ENCODE peak calls at places on chromosomes 3 and 15, in six cellular contexts. V, G, J, C, A and N are unnamed samples.

GRCh38 chr3:49177073-49177472 is 5.7 kb downstream of the KLHDC8B start:
- DNase-seq in V (no peak), G (no peak), J (no peak), C (no peak), A (no peak), N (no peak)

GRCh38 chr3:140917769-140918168 is 23.9 kb upstream of the SLC25A36 start:
- DNase-seq in V (no peak), G (no peak), J (no peak), C (no peak), A (no peak), N (no peak)

GRCh38 chr3:161567962-161568361 is 71.4 kb downstream of the OTOL1 start:
- DNase-seq in V (no peak), G (no peak), J (no peak), C (no peak), A (no peak), N (no peak)

GRCh38 chr15:27570746-27571145 is 528.4 kb downstream of the OCA2 start:
- DNase-seq in V (no peak), G (no peak), J (no peak), C (no peak), A (no peak), N (no peak)

GRCh38 chr15:99434506-99435137 is 131.2 kb upstream of the MEF2A start:
- DNase-seq in V (peak), G (no peak), J (no peak), C (no peak), A (no peak), N (no peak)

GRCh38 chr15:96728591-96728990 is 398.1 kb downstream of the NR2F2 start:
- DNase-seq in V (no peak), G (no peak), J (no peak), C (no peak), A (no peak), N (no peak)

GRCh38 chr3:173411288-173412064 is 13.9 kb downstream of the NLGN1 start:
- DNase-seq in V (no peak), G (peak), J (peak), C (peak), A (peak), N (peak)

GRCh38 chr15:85331666-85332261 is 48.6 kb upstream of the AKAP13 start:
- DNase-seq in V (no peak), G (no peak), J (no peak), C (no peak), A (no peak), N (no peak)

GRCh38 chr3:118817748-118818165 is 216.9 kb downstream of the IGSF11 start:
- DNase-seq in V (no peak), G (peak), J (peak), C (peak), A (peak), N (peak)

GRCh38 chr3:57279685-57280084 is 12.8 kb downstream of the ASB14 start:
- DNase-seq in V (no peak), G (no peak), J (no peak), C (peak), A (no peak), N (no peak)

GRCh38 chr3:52847241-52847640 is 12.4 kb upstream of the MUSTN1 start:
- DNase-seq in V (no peak), G (no peak), J (no peak), C (no peak), A (no peak), N (no peak)

GRCh38 chr3:156264771-156265170 is 144.4 kb downstream of the KCNAB1 start:
- DNase-seq in V (no peak), G (no peak), J (no peak), C (peak), A (no peak), N (no peak)

GRCh38 chr15:65873271-65873670 is 4.0 kb downstream of the RAB11A start:
- DNase-seq in V (no peak), G (no peak), J (no peak), C (no peak), A (no peak), N (no peak)

GRCh38 chr3:159844801-159845261 is 143.8 kb upstream of the IL12A start:
- DNase-seq in V (no peak), G (no peak), J (no peak), C (no peak), A (no peak), N (no peak)

GRCh38 chr3:48395714-48396113 is 23.7 kb downstream of the FBXW12 start:
- DNase-seq in V (peak), G (no peak), J (no peak), C (no peak), A (no peak), N (no peak)

GRCh38 chr15:65752151-65752700 is 39.9 kb downstream of the DENND4A start:
- DNase-seq in V (no peak), G (no peak), J (no peak), C (no peak), A (no peak), N (no peak)

GRCh38 chr15:67738056-67738455 is 87.3 kb upstream of the SKOR1 start:
- DNase-seq in V (no peak), G (no peak), J (no peak), C (no peak), A (no peak), N (no peak)

GRCh38 chr15:58296276-58296675 is 135.5 kb upstream of the LIPC start:
- DNase-seq in V (no peak), G (no peak), J (no peak), C (no peak), A (no peak), N (no peak)

GRCh38 chr3:117399311-117400068 is 689.9 kb downstream of the TUSC7 start:
- DNase-seq in V (no peak), G (peak), J (peak), C (peak), A (peak), N (peak)

GRCh38 chr15:88615303-88616107 is 5.6 kb upstream of the AEN start:
- DNase-seq in V (no peak), G (no peak), J (peak), C (no peak), A (no peak), N (no peak)